ENCODE peak calls at places on chromosome 7, in six cellular contexts. One of them, this sample, is unnamed.

GRCh38 chr7:16071246-16071857 is 350.0 kb downstream of the CRPPA start:
- DNase-seq in HCT116: peak
- DNase-seq in uterus: no peak
- DNase-seq in adrenal gland: no peak
- DNase-seq in sigmoid colon: no peak
- DNase-seq in esophagus squamous epithelium: no peak
- DNase-seq in this sample: no peak

GRCh38 chr7:146772581-146772980 is 656.0 kb downstream of the CNTNAP2 start:
- DNase-seq in HCT116: no peak
- DNase-seq in uterus: no peak
- DNase-seq in adrenal gland: no peak
- DNase-seq in sigmoid colon: no peak
- DNase-seq in esophagus squamous epithelium: no peak
- DNase-seq in this sample: no peak

GRCh38 chr7:452230-452751 is 67.4 kb downstream of the PDGFA start:
- DNase-seq in HCT116: no peak
- DNase-seq in uterus: no peak
- DNase-seq in adrenal gland: no peak
- DNase-seq in sigmoid colon: no peak
- DNase-seq in esophagus squamous epithelium: no peak
- DNase-seq in this sample: no peak

GRCh38 chr7:14995774-14996173 is 93.2 kb upstream of the DGKB start:
- DNase-seq in HCT116: no peak
- DNase-seq in uterus: no peak
- DNase-seq in adrenal gland: no peak
- DNase-seq in sigmoid colon: no peak
- DNase-seq in esophagus squamous epithelium: no peak
- DNase-seq in this sample: no peak

GRCh38 chr7:17934612-17935247 is 5.6 kb downstream of the SNX13 start:
- DNase-seq in HCT116: no peak
- DNase-seq in uterus: no peak
- DNase-seq in adrenal gland: no peak
- DNase-seq in sigmoid colon: no peak
- DNase-seq in esophagus squamous epithelium: no peak
- DNase-seq in this sample: no peak

GRCh38 chr7:79778786-79779382 is 325.4 kb upstream of the MAGI2 start:
- DNase-seq in HCT116: no peak
- DNase-seq in uterus: no peak
- DNase-seq in adrenal gland: no peak
- DNase-seq in sigmoid colon: no peak
- DNase-seq in esophagus squamous epithelium: no peak
- DNase-seq in this sample: no peak

GRCh38 chr7:111292026-111292430 is 201.1 kb downstream of the LRRN3 start:
- DNase-seq in HCT116: no peak
- DNase-seq in uterus: no peak
- DNase-seq in adrenal gland: no peak
- DNase-seq in sigmoid colon: no peak
- DNase-seq in esophagus squamous epithelium: no peak
- DNase-seq in this sample: no peak

GRCh38 chr7:6530626-6531491 is 20.4 kb downstream of the GRID2IP start:
- DNase-seq in HCT116: no peak
- DNase-seq in uterus: no peak
- DNase-seq in adrenal gland: no peak
- DNase-seq in sigmoid colon: no peak
- DNase-seq in esophagus squamous epithelium: no peak
- DNase-seq in this sample: no peak

GRCh38 chr7:96887426-96887825 is 117.9 kb upstream of the DLX6 start:
- DNase-seq in HCT116: no peak
- DNase-seq in uterus: no peak
- DNase-seq in adrenal gland: no peak
- DNase-seq in sigmoid colon: no peak
- DNase-seq in esophagus squamous epithelium: no peak
- DNase-seq in this sample: no peak

GRCh38 chr7:114212753-114213439 is 201.7 kb upstream of the FOXP2 start:
- DNase-seq in HCT116: no peak
- DNase-seq in uterus: no peak
- DNase-seq in adrenal gland: no peak
- DNase-seq in sigmoid colon: no peak
- DNase-seq in esophagus squamous epithelium: no peak
- DNase-seq in this sample: no peak

GRCh38 chr7:114206688-114207087 is 207.9 kb upstream of the FOXP2 start:
- DNase-seq in HCT116: no peak
- DNase-seq in uterus: no peak
- DNase-seq in adrenal gland: no peak
- DNase-seq in sigmoid colon: no peak
- DNase-seq in esophagus squamous epithelium: no peak
- DNase-seq in this sample: no peak

GRCh38 chr7:114214454-114214853 is 200.2 kb upstream of the FOXP2 start:
- DNase-seq in HCT116: no peak
- DNase-seq in uterus: no peak
- DNase-seq in adrenal gland: no peak
- DNase-seq in sigmoid colon: no peak
- DNase-seq in esophagus squamous epithelium: no peak
- DNase-seq in this sample: no peak

DNA sequence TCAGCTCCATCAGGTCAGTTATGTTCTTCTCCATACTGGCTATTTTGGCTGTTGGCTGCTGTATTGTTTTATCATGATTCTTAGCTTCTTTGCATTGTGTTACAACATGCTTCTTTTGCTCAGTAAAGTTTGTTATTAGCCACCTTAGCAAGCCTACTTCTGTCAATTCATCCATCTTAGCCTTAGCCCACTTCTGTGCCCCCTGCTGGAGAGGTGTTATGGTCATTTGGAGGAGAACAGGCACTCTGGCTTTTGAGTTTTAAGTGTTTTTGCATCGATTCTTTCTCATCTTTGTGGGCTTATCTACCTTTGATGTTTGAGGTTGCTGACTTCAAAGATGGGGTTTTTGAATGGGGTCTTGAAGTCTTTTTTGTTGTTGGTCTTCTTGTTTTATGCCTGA is 204.6 kb upstream of the FOXP2 start:
- DNase-seq in HCT116: no peak
- DNase-seq in uterus: no peak
- DNase-seq in adrenal gland: no peak
- DNase-seq in sigmoid colon: no peak
- DNase-seq in esophagus squamous epithelium: no peak
- DNase-seq in this sample: no peak
- TF ChIP-seq CTCF in HCT116: no peak
- TF ChIP-seq CTCF in uterus: no peak
- TF ChIP-seq CTCF in adrenal gland: no peak
- TF ChIP-seq CTCF in sigmoid colon: no peak
- TF ChIP-seq CTCF in esophagus squamous epithelium: no peak
- TF ChIP-seq CTCF in this sample: no peak

DNA sequence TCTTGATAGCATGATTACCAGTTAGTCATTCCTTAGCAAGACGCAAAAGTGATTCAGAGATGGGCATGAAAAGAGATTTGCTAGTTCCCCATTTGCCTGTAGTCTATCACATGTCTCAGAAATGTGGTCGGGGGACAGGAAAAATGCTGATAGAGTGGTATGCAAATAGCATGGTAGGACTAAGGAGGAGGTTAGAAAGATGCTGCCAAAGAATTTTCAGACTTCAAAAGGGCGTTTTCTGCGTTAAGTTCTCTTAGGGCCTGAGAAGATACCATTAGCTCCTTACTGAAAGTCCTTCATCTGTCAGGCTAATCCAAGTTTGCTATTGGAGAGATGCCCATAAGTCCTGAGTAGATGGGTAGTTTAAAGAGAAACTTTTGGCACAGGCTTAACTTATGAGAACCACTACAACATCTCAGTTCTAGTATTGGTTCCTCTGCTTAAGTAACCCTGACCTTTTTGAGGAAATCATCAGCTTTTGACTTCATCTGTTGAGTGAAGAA is 2.7 kb downstream of the CALD1 start:
- DNase-seq in HCT116: no peak
- DNase-seq in uterus: no peak
- DNase-seq in adrenal gland: no peak
- DNase-seq in sigmoid colon: no peak
- DNase-seq in esophagus squamous epithelium: no peak
- DNase-seq in this sample: no peak
- TF ChIP-seq POLR2A in HCT116: no peak
- TF ChIP-seq POLR2A in uterus: no peak
- TF ChIP-seq POLR2A in adrenal gland: no peak
- TF ChIP-seq POLR2A in sigmoid colon: no peak
- TF ChIP-seq POLR2A in esophagus squamous epithelium: no peak
- TF ChIP-seq POLR2A in this sample: no peak

GRCh38 chr7:47042669-47043068 is 539.2 kb downstream of the TNS3 start:
- DNase-seq in HCT116: no peak
- DNase-seq in uterus: no peak
- DNase-seq in adrenal gland: no peak
- DNase-seq in sigmoid colon: no peak
- DNase-seq in esophagus squamous epithelium: no peak
- DNase-seq in this sample: no peak
- TF ChIP-seq CTCF in HCT116: no peak
- TF ChIP-seq CTCF in uterus: no peak
- TF ChIP-seq CTCF in adrenal gland: no peak
- TF ChIP-seq CTCF in sigmoid colon: no peak
- TF ChIP-seq CTCF in esophagus squamous epithelium: no peak
- TF ChIP-seq CTCF in this sample: no peak

GRCh38 chr7:158651968-158652555 is 52.5 kb downstream of the NCAPG2 start:
- DNase-seq in HCT116: no peak
- DNase-seq in uterus: no peak
- DNase-seq in adrenal gland: no peak
- DNase-seq in sigmoid colon: no peak
- DNase-seq in esophagus squamous epithelium: no peak
- DNase-seq in this sample: no peak
- TF ChIP-seq POLR2A in HCT116: no peak
- TF ChIP-seq POLR2A in uterus: no peak
- TF ChIP-seq POLR2A in adrenal gland: no peak
- TF ChIP-seq POLR2A in sigmoid colon: no peak
- TF ChIP-seq POLR2A in esophagus squamous epithelium: no peak
- TF ChIP-seq POLR2A in this sample: no peak

DNA sequence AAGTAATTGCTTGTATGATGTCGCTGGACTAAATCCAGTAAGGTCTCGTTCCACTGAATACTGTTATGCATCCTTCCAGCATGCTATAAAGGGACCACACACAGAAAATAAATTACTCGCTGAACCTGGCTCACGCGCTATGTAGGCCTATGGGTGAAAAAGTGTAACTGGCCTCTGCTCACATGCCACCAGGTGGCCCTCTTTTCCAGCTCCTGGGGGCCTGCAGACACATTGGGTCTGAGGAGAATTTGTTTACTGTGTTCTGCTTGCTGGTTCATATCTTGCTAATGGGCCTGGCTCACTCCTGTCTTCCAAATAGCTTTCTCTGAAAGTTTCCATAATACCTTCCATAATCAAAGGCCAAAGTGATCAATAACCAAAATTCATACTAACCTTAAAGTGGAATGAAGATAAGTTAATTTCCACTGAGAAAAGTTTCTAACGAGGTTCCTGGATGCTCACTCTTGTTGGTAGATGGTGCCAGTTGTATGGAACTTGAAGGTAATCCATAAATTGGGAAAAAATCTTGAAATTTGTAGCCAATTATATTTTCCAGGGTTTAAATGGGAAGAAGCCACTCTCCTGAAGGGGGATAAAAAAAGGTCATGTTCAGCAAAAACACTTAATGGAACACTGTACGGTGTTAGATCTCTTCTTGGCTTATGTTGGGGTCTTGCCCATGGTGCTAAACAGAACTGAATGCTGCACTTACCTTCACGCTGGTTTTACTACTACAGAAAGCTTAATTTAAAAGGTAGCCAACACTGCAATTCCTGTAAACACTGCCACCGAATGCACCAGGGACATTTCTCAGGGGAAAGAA is 27.0 kb upstream of the ZPBP start:
- DNase-seq in HCT116: no peak
- DNase-seq in uterus: no peak
- DNase-seq in adrenal gland: no peak
- DNase-seq in sigmoid colon: no peak
- DNase-seq in esophagus squamous epithelium: no peak
- DNase-seq in this sample: no peak
- TF ChIP-seq CTCF in HCT116: peak
- TF ChIP-seq CTCF in uterus: no peak
- TF ChIP-seq CTCF in adrenal gland: no peak
- TF ChIP-seq CTCF in sigmoid colon: no peak
- TF ChIP-seq CTCF in esophagus squamous epithelium: no peak
- TF ChIP-seq CTCF in this sample: no peak

DNA sequence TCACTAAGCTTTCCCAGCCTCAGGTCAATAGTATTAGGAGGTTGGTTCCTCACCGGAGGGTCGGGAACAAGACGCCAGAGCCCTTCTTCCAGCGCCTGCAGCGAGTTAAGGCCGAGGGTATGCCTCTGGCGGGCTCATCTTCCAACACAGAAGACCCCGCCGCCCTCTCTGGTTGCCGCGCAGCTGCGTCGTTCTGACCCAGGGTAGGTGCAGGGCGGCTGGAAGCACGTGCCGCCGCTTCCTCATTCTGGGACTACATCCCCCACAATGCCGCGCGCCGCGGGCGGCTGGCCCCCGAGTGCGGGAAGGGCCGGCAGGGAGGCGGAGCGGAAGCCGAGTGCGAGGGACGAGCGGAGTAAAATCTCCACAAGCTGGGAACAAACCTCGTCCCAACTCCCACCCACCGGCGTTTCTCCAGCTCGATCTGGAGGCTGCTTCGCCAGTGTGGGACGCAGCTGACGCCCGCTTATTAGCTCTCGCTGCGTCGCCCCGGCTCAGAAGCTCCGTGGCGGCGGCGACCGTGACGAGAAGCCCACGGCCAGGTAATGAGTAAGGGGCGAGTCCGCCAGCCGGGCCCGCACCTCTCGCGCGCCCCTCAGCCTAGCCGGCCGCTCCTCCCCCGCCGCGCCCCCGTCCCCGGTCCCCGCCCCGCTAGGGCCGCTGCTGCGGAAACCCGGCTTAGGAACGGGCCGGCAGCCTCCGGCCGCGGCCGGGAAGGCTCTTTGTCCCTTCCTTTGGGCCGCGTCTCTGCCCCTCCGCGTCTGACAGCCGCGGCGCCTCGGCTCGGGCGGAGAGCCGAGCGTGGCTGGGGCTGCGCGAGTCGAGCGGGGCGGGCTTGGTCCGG is at the start of gene CCDC126:
- DNase-seq in HCT116: peak
- DNase-seq in uterus: peak
- DNase-seq in adrenal gland: peak
- DNase-seq in sigmoid colon: peak
- DNase-seq in esophagus squamous epithelium: peak
- DNase-seq in this sample: peak
- TF ChIP-seq POLR2A in HCT116: no peak
- TF ChIP-seq POLR2A in uterus: peak
- TF ChIP-seq POLR2A in adrenal gland: peak
- TF ChIP-seq POLR2A in sigmoid colon: peak
- TF ChIP-seq POLR2A in esophagus squamous epithelium: no peak
- TF ChIP-seq POLR2A in this sample: no peak

GRCh38 chr7:122887198-122887597 is 938 bp upstream of the CADPS2 start:
- DNase-seq in HCT116: peak
- DNase-seq in uterus: peak
- DNase-seq in adrenal gland: peak
- DNase-seq in sigmoid colon: peak
- DNase-seq in esophagus squamous epithelium: no peak
- DNase-seq in this sample: peak

GRCh38 chr7:122887848-122888247 is 1.6 kb upstream of the CADPS2 start:
- DNase-seq in HCT116: no peak
- DNase-seq in uterus: no peak
- DNase-seq in adrenal gland: no peak
- DNase-seq in sigmoid colon: no peak
- DNase-seq in esophagus squamous epithelium: no peak
- DNase-seq in this sample: no peak

GRCh38 chr7:122884186-122884585 is 2.1 kb downstream of the CADPS2 start:
- DNase-seq in HCT116: no peak
- DNase-seq in uterus: no peak
- DNase-seq in adrenal gland: no peak
- DNase-seq in sigmoid colon: no peak
- DNase-seq in esophagus squamous epithelium: no peak
- DNase-seq in this sample: no peak

GRCh38 chr7:122885583-122886356 is 490 bp downstream of the CADPS2 start:
- DNase-seq in HCT116: no peak
- DNase-seq in uterus: peak
- DNase-seq in adrenal gland: peak
- DNase-seq in sigmoid colon: peak
- DNase-seq in esophagus squamous epithelium: no peak
- DNase-seq in this sample: peak

GRCh38 chr7:122886357-122887081 is at the start of gene CADPS2:
- DNase-seq in HCT116: peak
- DNase-seq in uterus: peak
- DNase-seq in adrenal gland: peak
- DNase-seq in sigmoid colon: peak
- DNase-seq in esophagus squamous epithelium: no peak
- DNase-seq in this sample: peak
- TF ChIP-seq CTCF in HCT116: no peak
- TF ChIP-seq CTCF in uterus: peak
- TF ChIP-seq CTCF in adrenal gland: peak
- TF ChIP-seq CTCF in sigmoid colon: peak
- TF ChIP-seq CTCF in esophagus squamous epithelium: peak
- TF ChIP-seq CTCF in this sample: no peak